ENCODE peak calls at places on chromosomes 3 and 15, in four cellular contexts. One of them, this sample, is unnamed.

GRCh38 chr3:149507491-149508324 is 33.2 kb downstream of the TM4SF4 start:
- DNase-seq in GM23338: peak; percentile 26
- DNase-seq in thoracic aorta: peak; percentile 69
- DNase-seq in mammary epithelial cell: peak; percentile 45
- DNase-seq in this sample: no peak

GRCh38 chr3:5197470-5198312 is 10.2 kb downstream of the EDEM1 start:
- DNase-seq in GM23338: peak; percentile 31
- DNase-seq in thoracic aorta: no peak
- DNase-seq in mammary epithelial cell: peak; percentile 70
- DNase-seq in this sample: peak; percentile 54

GRCh38 chr3:177410734-177411133 is 213.5 kb upstream of the TBL1XR1 start:
- DNase-seq in GM23338: no peak
- DNase-seq in thoracic aorta: no peak
- DNase-seq in mammary epithelial cell: no peak
- DNase-seq in this sample: no peak

GRCh38 chr3:114299421-114299820 is 5.6 kb downstream of the TIGIT start:
- DNase-seq in GM23338: peak; percentile 51
- DNase-seq in thoracic aorta: no peak
- DNase-seq in mammary epithelial cell: no peak
- DNase-seq in this sample: peak; percentile 12

GRCh38 chr15:20645956-20646355 is 104.4 kb upstream of the GOLGA6L6 start:
- DNase-seq in GM23338: no peak
- DNase-seq in thoracic aorta: no peak
- DNase-seq in mammary epithelial cell: peak; percentile 47
- DNase-seq in this sample: no peak

GRCh38 chr15:93081399-93081798 is 7.6 kb downstream of the RGMA start:
- DNase-seq in GM23338: no peak
- DNase-seq in thoracic aorta: no peak
- DNase-seq in mammary epithelial cell: no peak
- DNase-seq in this sample: no peak

GRCh38 chr3:125207507-125207906 is 5.0 kb downstream of the SLC12A8 start:
- DNase-seq in GM23338: no peak
- DNase-seq in thoracic aorta: no peak
- DNase-seq in mammary epithelial cell: no peak
- DNase-seq in this sample: no peak

GRCh38 chr3:174931473-174931872 is 72.3 kb downstream of the NAALADL2 start:
- DNase-seq in GM23338: no peak
- DNase-seq in thoracic aorta: no peak
- DNase-seq in mammary epithelial cell: no peak
- DNase-seq in this sample: no peak

GRCh38 chr15:91124155-91124554 is 24.1 kb downstream of the SV2B start:
- DNase-seq in GM23338: peak; percentile 48
- DNase-seq in thoracic aorta: no peak
- DNase-seq in mammary epithelial cell: no peak
- DNase-seq in this sample: no peak

GRCh38 chr15:60937278-60937677 is 291.8 kb downstream of the RORA start:
- DNase-seq in GM23338: no peak
- DNase-seq in thoracic aorta: no peak
- DNase-seq in mammary epithelial cell: no peak
- DNase-seq in this sample: no peak

GRCh38 chr3:133448478-133449122 is 48.7 kb downstream of the BFSP2 start:
- DNase-seq in GM23338: no peak
- DNase-seq in thoracic aorta: no peak
- DNase-seq in mammary epithelial cell: no peak
- DNase-seq in this sample: no peak

GRCh38 chr3:45690331-45691035 is 1.3 kb downstream of the SACM1L start:
- DNase-seq in GM23338: no peak
- DNase-seq in thoracic aorta: no peak
- DNase-seq in mammary epithelial cell: peak; percentile 14
- DNase-seq in this sample: no peak

GRCh38 chr3:140931801-140932200 is 9.8 kb upstream of the SLC25A36 start:
- DNase-seq in GM23338: no peak
- DNase-seq in thoracic aorta: no peak
- DNase-seq in mammary epithelial cell: no peak
- DNase-seq in this sample: no peak

GRCh38 chr3:126782554-126782953 is 78.5 kb downstream of the CHCHD6 start:
- DNase-seq in GM23338: peak; percentile 19
- DNase-seq in thoracic aorta: no peak
- DNase-seq in mammary epithelial cell: peak; percentile 90
- DNase-seq in this sample: peak; percentile 96

GRCh38 chr3:107525101-107525953 is 2.6 kb downstream of the BBX start:
- DNase-seq in GM23338: peak; percentile 52
- DNase-seq in thoracic aorta: no peak
- DNase-seq in mammary epithelial cell: peak; percentile 42
- DNase-seq in this sample: peak; percentile 20

GRCh38 chr3:23239181-23240068 is 36.3 kb downstream of the UBE2E2 start:
- DNase-seq in GM23338: no peak
- DNase-seq in thoracic aorta: no peak
- DNase-seq in mammary epithelial cell: no peak
- DNase-seq in this sample: no peak

GRCh38 chr15:89492934-89493631 is 3.3 kb downstream of the RHCG start:
- DNase-seq in GM23338: no peak
- DNase-seq in thoracic aorta: no peak
- DNase-seq in mammary epithelial cell: no peak
- DNase-seq in this sample: no peak

GRCh38 chr3:16807981-16808380 is 76.8 kb upstream of the PLCL2 start:
- DNase-seq in GM23338: no peak
- DNase-seq in thoracic aorta: no peak
- DNase-seq in mammary epithelial cell: no peak
- DNase-seq in this sample: peak; percentile 42

GRCh38 chr15:58203537-58203936 is 65.4 kb downstream of the AQP9 start:
- DNase-seq in GM23338: no peak
- DNase-seq in thoracic aorta: no peak
- DNase-seq in mammary epithelial cell: no peak
- DNase-seq in this sample: peak; percentile 100

GRCh38 chr3:168250415-168250861 is 154.7 kb upstream of the GOLIM4 start:
- DNase-seq in GM23338: no peak
- DNase-seq in thoracic aorta: no peak
- DNase-seq in mammary epithelial cell: no peak
- DNase-seq in this sample: no peak

GRCh38 chr3:25045291-25045690 is 382.8 kb upstream of the RARB start:
- DNase-seq in GM23338: peak; percentile 9
- DNase-seq in thoracic aorta: no peak
- DNase-seq in mammary epithelial cell: no peak
- DNase-seq in this sample: no peak

GRCh38 chr3:38564631-38565338 is 68.6 kb downstream of the EXOG start:
- DNase-seq in GM23338: no peak
- DNase-seq in thoracic aorta: no peak
- DNase-seq in mammary epithelial cell: no peak
- DNase-seq in this sample: no peak

GRCh38 chr15:81338422-81339007 is 14.6 kb upstream of the STARD5 start:
- DNase-seq in GM23338: no peak
- DNase-seq in thoracic aorta: peak; percentile 9
- DNase-seq in mammary epithelial cell: peak; percentile 87
- DNase-seq in this sample: peak; percentile 96

GRCh38 chr15:101452572-101452971 is 36.9 kb downstream of the PCSK6 start:
- DNase-seq in GM23338: no peak
- DNase-seq in thoracic aorta: no peak
- DNase-seq in mammary epithelial cell: no peak
- DNase-seq in this sample: no peak

GRCh38 chr3:120450261-120450913 is 405 bp downstream of the FSTL1 start:
- DNase-seq in GM23338: peak; percentile 63
- DNase-seq in thoracic aorta: no peak
- DNase-seq in mammary epithelial cell: peak; percentile 45
- DNase-seq in this sample: no peak

DNA sequence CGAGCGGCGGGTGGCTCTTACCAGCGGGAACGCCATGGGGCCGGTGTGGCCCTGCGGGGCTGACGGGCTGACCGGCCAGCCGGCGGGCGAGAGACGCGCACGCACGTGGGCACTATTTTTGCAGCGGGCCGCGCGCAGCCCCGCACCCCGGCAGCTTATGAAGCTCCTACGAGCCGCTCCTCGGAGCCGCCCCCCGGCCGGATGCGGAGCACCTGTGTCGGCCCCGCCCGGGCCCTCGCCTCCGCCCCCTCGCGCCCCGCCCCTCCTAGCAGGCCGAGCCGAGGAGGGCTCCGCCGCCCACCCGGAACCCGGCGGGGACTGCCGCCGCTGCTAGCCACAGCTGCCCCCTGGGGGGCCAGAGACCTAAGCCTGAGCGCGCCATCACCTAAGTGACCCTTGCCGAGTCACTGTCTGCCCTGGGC is 683 bp upstream of the CPEB1 start:
- DNase-seq in GM23338: peak; percentile 70
- DNase-seq in thoracic aorta: no peak
- DNase-seq in mammary epithelial cell: no peak
- DNase-seq in this sample: no peak
- H3K4me3 ChIP-seq in GM23338: peak overlapping the region; percentile 62
- H3K4me3 ChIP-seq in thoracic aorta: peak overlapping the region; percentile 71
- H3K4me3 ChIP-seq in mammary epithelial cell: peak overlapping the region; percentile 22
- H3K4me3 ChIP-seq in this sample: no peak overlapping the region

GRCh38 chr3:65573548-65574116 is 465.1 kb downstream of the MAGI1 start:
- DNase-seq in GM23338: no peak
- DNase-seq in thoracic aorta: no peak
- DNase-seq in mammary epithelial cell: peak; percentile 41
- DNase-seq in this sample: no peak

GRCh38 chr3:65568497-65568896 is 470.2 kb downstream of the MAGI1 start:
- DNase-seq in GM23338: no peak
- DNase-seq in thoracic aorta: no peak
- DNase-seq in mammary epithelial cell: no peak
- DNase-seq in this sample: no peak

GRCh38 chr3:65569129-65569528 is 469.6 kb downstream of the MAGI1 start:
- DNase-seq in GM23338: no peak
- DNase-seq in thoracic aorta: no peak
- DNase-seq in mammary epithelial cell: no peak
- DNase-seq in this sample: no peak

GRCh38 chr3:65572175-65572777 is 466.4 kb downstream of the MAGI1 start:
- DNase-seq in GM23338: no peak
- DNase-seq in thoracic aorta: no peak
- DNase-seq in mammary epithelial cell: no peak
- DNase-seq in this sample: no peak

DNA sequence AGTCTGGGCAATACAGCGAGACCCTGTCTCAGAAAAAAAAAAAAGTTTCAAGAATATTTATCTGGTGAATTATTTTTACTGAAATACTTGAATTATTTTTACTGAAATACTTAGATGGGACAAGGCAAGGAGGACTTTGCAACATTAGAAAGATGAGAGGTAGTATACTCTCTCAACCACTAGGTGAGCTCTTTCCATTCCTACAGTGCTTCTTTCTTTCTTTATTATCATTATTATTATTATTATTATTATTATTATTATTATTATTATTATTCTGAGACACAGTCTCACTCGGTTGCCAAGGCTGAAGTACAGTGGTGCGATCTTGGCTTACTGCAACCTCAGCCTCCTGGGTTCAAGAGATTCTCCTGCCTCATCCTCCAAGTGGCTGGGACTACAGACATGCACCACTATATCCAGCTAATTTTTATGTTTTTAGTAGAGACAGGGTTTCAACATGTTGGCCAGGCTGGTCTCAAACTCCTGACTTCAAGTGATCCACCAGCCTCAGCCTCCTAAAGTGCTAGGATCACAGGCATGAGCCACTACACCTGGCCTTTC is 468.8 kb downstream of the MAGI1 start:
- DNase-seq in GM23338: no peak
- DNase-seq in thoracic aorta: no peak
- DNase-seq in mammary epithelial cell: no peak
- DNase-seq in this sample: no peak
- TF ChIP-seq CTCF in GM23338: no peak
- TF ChIP-seq CTCF in thoracic aorta: no peak
- TF ChIP-seq CTCF in mammary epithelial cell: peak; percentile 48
- TF ChIP-seq CTCF in this sample: peak; percentile 27

DNA sequence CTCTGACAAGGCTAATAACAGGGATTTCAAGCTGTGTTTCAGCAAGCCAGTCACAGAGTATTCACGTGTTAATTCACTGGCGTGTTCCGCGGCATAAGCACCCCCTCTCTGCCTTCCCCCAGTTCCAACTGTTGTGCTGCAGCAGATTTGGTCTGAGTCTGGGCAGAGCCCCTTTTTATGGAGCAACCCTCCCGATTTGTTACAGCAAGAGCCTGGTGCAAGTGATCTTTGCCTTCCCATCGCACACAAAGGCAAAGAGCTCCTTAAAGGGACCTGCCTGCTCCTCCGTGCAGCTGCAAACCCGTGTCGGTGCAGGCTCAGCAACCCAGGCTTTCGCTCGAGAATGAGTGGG is 170.5 kb downstream of the KCNAB1 start:
- DNase-seq in GM23338: no peak
- DNase-seq in thoracic aorta: no peak
- DNase-seq in mammary epithelial cell: no peak
- DNase-seq in this sample: no peak
- H3K4me3 ChIP-seq in GM23338: peak overlapping the region; percentile 72
- H3K4me3 ChIP-seq in thoracic aorta: peak overlapping the region; percentile 72
- H3K4me3 ChIP-seq in mammary epithelial cell: no peak overlapping the region
- H3K4me3 ChIP-seq in this sample: peak overlapping the region; percentile 40

DNA sequence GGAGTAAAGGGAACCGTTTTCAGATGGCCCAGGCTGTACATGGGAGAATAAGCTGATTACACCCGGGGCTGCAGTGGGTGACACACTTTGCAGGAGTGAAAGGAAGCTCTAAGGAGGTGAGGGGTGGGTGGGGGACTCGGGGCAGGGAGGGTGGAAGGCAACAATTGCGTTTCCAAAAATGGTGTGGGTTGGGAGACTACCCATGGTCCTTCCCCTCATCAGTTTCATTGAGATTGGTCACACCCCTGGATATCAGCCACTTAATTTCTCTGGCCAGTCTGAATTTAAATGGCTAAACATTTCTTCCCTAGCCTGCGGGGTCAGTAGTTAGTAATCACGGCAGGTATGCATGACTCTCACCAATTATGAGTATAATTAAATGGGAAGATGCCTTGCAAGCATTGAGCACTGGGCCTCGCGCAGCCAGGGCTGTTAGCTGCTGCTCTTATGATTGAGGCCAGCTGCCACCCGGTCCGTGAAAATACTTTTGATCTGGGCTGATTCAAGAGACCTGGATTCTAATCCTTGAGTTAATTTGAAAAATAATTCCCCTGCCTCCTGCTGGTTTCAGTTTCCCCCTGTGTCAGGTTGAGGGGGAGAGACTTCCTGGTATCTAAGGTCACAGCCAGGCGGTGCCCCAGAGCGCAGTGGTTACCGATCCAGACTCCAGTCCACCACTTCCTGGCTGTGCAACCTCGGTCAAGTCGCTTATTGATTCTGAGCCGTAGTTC is 23.3 kb downstream of the SLC6A6 start:
- DNase-seq in GM23338: no peak
- DNase-seq in thoracic aorta: no peak
- DNase-seq in mammary epithelial cell: no peak
- DNase-seq in this sample: no peak
- TF ChIP-seq CTCF in GM23338: no peak
- TF ChIP-seq CTCF in thoracic aorta: no peak
- TF ChIP-seq CTCF in mammary epithelial cell: no peak
- TF ChIP-seq CTCF in this sample: no peak

DNA sequence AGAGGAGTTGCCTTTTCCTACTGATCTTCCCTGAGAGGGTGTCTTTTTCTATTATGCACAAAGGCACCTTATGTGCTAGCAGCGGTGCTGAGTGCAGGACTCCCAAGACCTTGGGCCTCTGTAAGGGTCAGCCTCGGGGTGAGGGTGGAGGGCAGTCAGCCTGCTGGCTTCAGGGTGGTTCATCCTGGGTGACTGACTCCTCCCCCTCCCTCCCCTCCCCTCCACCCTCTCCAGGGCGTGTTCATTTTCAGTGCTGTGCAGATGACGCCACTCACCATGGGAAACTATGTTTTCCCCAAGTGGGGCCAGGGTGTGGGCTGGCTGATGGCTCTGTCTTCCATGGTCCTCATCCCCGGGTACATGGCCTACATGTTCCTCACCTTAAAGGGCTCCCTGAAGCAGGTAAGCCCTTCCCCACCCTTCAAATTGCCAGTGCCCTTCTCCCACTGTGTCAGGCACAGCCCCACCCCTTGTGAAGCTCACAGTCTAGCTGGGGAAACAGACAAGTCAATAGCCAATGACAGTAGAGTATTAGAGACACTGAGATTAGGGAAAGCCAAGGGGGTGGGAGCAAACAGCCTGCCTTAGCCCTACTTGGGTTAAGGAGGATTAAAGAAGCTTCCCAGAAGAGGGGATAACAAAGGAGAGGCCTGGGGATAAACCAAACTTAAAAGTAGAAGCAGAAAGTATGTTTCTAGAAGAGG is 41.9 kb downstream of the SLC6A1 start:
- DNase-seq in GM23338: no peak
- DNase-seq in thoracic aorta: no peak
- DNase-seq in mammary epithelial cell: no peak
- DNase-seq in this sample: no peak
- H3K4me3 ChIP-seq in GM23338: no peak overlapping the region
- H3K4me3 ChIP-seq in thoracic aorta: no peak overlapping the region
- H3K4me3 ChIP-seq in mammary epithelial cell: no peak overlapping the region
- H3K4me3 ChIP-seq in this sample: no peak overlapping the region